ENCODE peak calls at places on chromosomes 6 and 20, in ten cellular contexts. One of them, this sample, is unnamed.

GRCh38 chr20:32458837-32459220 is 100.7 kb downstream of the ASXL1 start:
- DNase-seq in sciatic nerve: no peak
- DNase-seq in ELR: no peak
- DNase-seq in A172: no peak
- DNase-seq in neural progenitor cell: no peak
- DNase-seq in adrenal gland: no peak
- DNase-seq in fibroblast of pulmonary artery: no peak
- DNase-seq in CD8-positive, alpha-beta memory T cell: no peak
- DNase-seq in GM13977: no peak
- DNase-seq in lower lobe of right lung: no peak
- DNase-seq in this sample: no peak

GRCh38 chr20:34300809-34301586 is 2.2 kb downstream of the AHCY start:
- DNase-seq in sciatic nerve: no peak
- DNase-seq in ELR: no peak
- DNase-seq in A172: no peak
- DNase-seq in neural progenitor cell: no peak
- DNase-seq in adrenal gland: no peak
- DNase-seq in fibroblast of pulmonary artery: no peak
- DNase-seq in CD8-positive, alpha-beta memory T cell: no peak
- DNase-seq in GM13977: no peak
- DNase-seq in lower lobe of right lung: no peak
- DNase-seq in this sample: no peak

GRCh38 chr6:36938536-36938935 is 16.0 kb upstream of the PI16 start:
- DNase-seq in sciatic nerve: no peak
- DNase-seq in ELR: peak; percentile 90
- DNase-seq in A172: peak; percentile 79
- DNase-seq in neural progenitor cell: no peak
- DNase-seq in adrenal gland: no peak
- DNase-seq in fibroblast of pulmonary artery: peak; percentile 94
- DNase-seq in CD8-positive, alpha-beta memory T cell: no peak
- DNase-seq in GM13977: no peak
- DNase-seq in lower lobe of right lung: no peak
- DNase-seq in this sample: peak; percentile 70

GRCh38 chr6:15017251-15017650 is 228.6 kb upstream of the JARID2 start:
- DNase-seq in sciatic nerve: no peak
- DNase-seq in ELR: peak; percentile 42
- DNase-seq in A172: peak; percentile 13
- DNase-seq in neural progenitor cell: peak; percentile 89
- DNase-seq in adrenal gland: no peak
- DNase-seq in fibroblast of pulmonary artery: peak; percentile 7
- DNase-seq in CD8-positive, alpha-beta memory T cell: no peak
- DNase-seq in GM13977: no peak
- DNase-seq in lower lobe of right lung: peak; percentile 49
- DNase-seq in this sample: no peak

GRCh38 chr6:5507056-5507722 is 245.9 kb downstream of the FARS2 start:
- DNase-seq in sciatic nerve: no peak
- DNase-seq in ELR: no peak
- DNase-seq in A172: no peak
- DNase-seq in neural progenitor cell: no peak
- DNase-seq in adrenal gland: no peak
- DNase-seq in fibroblast of pulmonary artery: no peak
- DNase-seq in CD8-positive, alpha-beta memory T cell: peak; percentile 36
- DNase-seq in GM13977: peak; percentile 46
- DNase-seq in lower lobe of right lung: no peak
- DNase-seq in this sample: no peak

GRCh38 chr20:44701116-44701865 is 13.9 kb upstream of the CCN5 start:
- DNase-seq in sciatic nerve: peak; percentile 61
- DNase-seq in ELR: no peak
- DNase-seq in A172: no peak
- DNase-seq in neural progenitor cell: no peak
- DNase-seq in adrenal gland: no peak
- DNase-seq in fibroblast of pulmonary artery: no peak
- DNase-seq in CD8-positive, alpha-beta memory T cell: no peak
- DNase-seq in GM13977: no peak
- DNase-seq in lower lobe of right lung: no peak
- DNase-seq in this sample: peak; percentile 38

GRCh38 chr6:24666097-24666615 is 543 bp downstream of the TDP2 start:
- DNase-seq in sciatic nerve: peak; percentile 65
- DNase-seq in ELR: peak; percentile 53
- DNase-seq in A172: no peak
- DNase-seq in neural progenitor cell: no peak
- DNase-seq in adrenal gland: peak; percentile 73
- DNase-seq in fibroblast of pulmonary artery: peak; percentile 35
- DNase-seq in CD8-positive, alpha-beta memory T cell: no peak
- DNase-seq in GM13977: peak; percentile 28
- DNase-seq in lower lobe of right lung: peak; percentile 63
- DNase-seq in this sample: no peak

GRCh38 chr6:20153194-20153593 is 59.1 kb downstream of the MBOAT1 start:
- DNase-seq in sciatic nerve: no peak
- DNase-seq in ELR: no peak
- DNase-seq in A172: no peak
- DNase-seq in neural progenitor cell: no peak
- DNase-seq in adrenal gland: no peak
- DNase-seq in fibroblast of pulmonary artery: no peak
- DNase-seq in CD8-positive, alpha-beta memory T cell: no peak
- DNase-seq in GM13977: no peak
- DNase-seq in lower lobe of right lung: no peak
- DNase-seq in this sample: no peak

GRCh38 chr6:170553686-170554085 is 483 bp upstream of the TBP start:
- DNase-seq in sciatic nerve: no peak
- DNase-seq in ELR: peak; percentile 44
- DNase-seq in A172: peak; percentile 53
- DNase-seq in neural progenitor cell: no peak
- DNase-seq in adrenal gland: no peak
- DNase-seq in fibroblast of pulmonary artery: peak; percentile 60
- DNase-seq in CD8-positive, alpha-beta memory T cell: no peak
- DNase-seq in GM13977: peak; percentile 23
- DNase-seq in lower lobe of right lung: no peak
- DNase-seq in this sample: no peak

GRCh38 chr6:125931733-125932450 is 24.7 kb upstream of the HINT3 start:
- DNase-seq in sciatic nerve: no peak
- DNase-seq in ELR: peak; percentile 60
- DNase-seq in A172: no peak
- DNase-seq in neural progenitor cell: no peak
- DNase-seq in adrenal gland: no peak
- DNase-seq in fibroblast of pulmonary artery: no peak
- DNase-seq in CD8-positive, alpha-beta memory T cell: no peak
- DNase-seq in GM13977: peak; percentile 23
- DNase-seq in lower lobe of right lung: no peak
- DNase-seq in this sample: no peak